ENCODE peak calls at places on chromosomes 6 and 20, in five cellular contexts. A, S, P, E and Q are unnamed samples.

GRCh38 chr6:7050911-7051779 is 56.6 kb upstream of the RREB1 start:
- DNase-seq in E (peak; percentile 63), S (peak; percentile 21), P (no peak), A (no peak), Q (peak; percentile 85)

GRCh38 chr6:139708342-139709199 is 334.1 kb upstream of the CITED2 start:
- DNase-seq in S (no peak), A (no peak), P (no peak), E (no peak), Q (no peak)

GRCh38 chr6:139852484-139853140 is 478.2 kb upstream of the CITED2 start:
- DNase-seq in S (no peak), E (no peak), A (no peak), P (no peak), Q (no peak)

GRCh38 chr6:3077430-3077829 is 9.1 kb downstream of the RIPK1 start:
- DNase-seq in S (no peak), P (no peak), E (no peak), A (no peak), Q (no peak)

GRCh38 chr6:144262470-144263369 is 22.4 kb upstream of the UTRN start:
- DNase-seq in S (no peak), A (no peak), P (no peak), E (no peak), Q (no peak)

GRCh38 chr6:121951918-121952379 is 447.5 kb upstream of the HSF2 start:
- DNase-seq in A (no peak), S (no peak), E (no peak), P (no peak), Q (peak; percentile 89)

GRCh38 chr20:59776626-59777320 is 156.7 kb downstream of the SYCP2 start:
- DNase-seq in P (no peak), S (no peak), E (no peak), A (no peak), Q (peak; percentile 30)

GRCh38 chr6:1527098-1527497 is 82.6 kb upstream of the FOXC1 start:
- DNase-seq in P (peak; percentile 46), A (no peak), S (no peak), E (peak; percentile 38), Q (peak; percentile 71)

GRCh38 chr20:56117350-56117749 is 112.0 kb upstream of the CBLN4 start:
- DNase-seq in S (no peak), A (no peak), E (no peak), P (no peak), Q (no peak)

GRCh38 chr6:93677297-93677965 is 258.1 kb upstream of the EPHA7 start:
- DNase-seq in P (no peak), A (no peak), E (no peak), S (no peak), Q (no peak)

GRCh38 chr6:137625100-137625661 is 131.0 kb upstream of the OLIG3 start:
- DNase-seq in A (no peak), S (no peak), E (no peak), P (no peak), Q (no peak)

GRCh38 chr6:8589941-8590676 is 154.8 kb upstream of the SLC35B3 start:
- DNase-seq in A (no peak), E (no peak), S (no peak), P (no peak), Q (no peak)

GRCh38 chr6:2037230-2037926 is 208.0 kb downstream of the GMDS start:
- DNase-seq in P (no peak), S (no peak), A (no peak), E (no peak), Q (no peak)

GRCh38 chr20:2089447-2089846 is 12.2 kb upstream of the STK35 start:
- DNase-seq in P (no peak), S (no peak), A (no peak), E (no peak), Q (no peak)

GRCh38 chr6:32885698-32886286 is 31.8 kb downstream of the PSMB9 start:
- DNase-seq in A (no peak), E (no peak), S (no peak), P (no peak), Q (no peak)

GRCh38 chr20:52305843-52306242 is 114.3 kb upstream of the ZFP64 start:
- DNase-seq in E (no peak), S (no peak), P (no peak), A (no peak), Q (no peak)

GRCh38 chr6:113291751-113292445 is 565.2 kb upstream of the MARCKS start:
- DNase-seq in A (no peak), E (no peak), P (no peak), S (no peak), Q (no peak)

GRCh38 chr20:35344354-35344837 is 52.2 kb upstream of the FAM83C start:
- DNase-seq in P (no peak), A (no peak), S (peak; percentile 23), E (no peak), Q (no peak)

GRCh38 chr20:58676161-58676560 is 16.4 kb upstream of the NPEPL1 start:
- DNase-seq in S (no peak), E (no peak), A (no peak), P (no peak), Q (no peak)

GRCh38 chr6:152750694-152751093 is at the start of gene VIP:
- DNase-seq in P (no peak), A (no peak), S (no peak), E (peak; percentile 17), Q (no peak)

GRCh38 chr6:128847481-128848168 is 35.3 kb upstream of the LAMA2 start:
- DNase-seq in P (no peak), E (no peak), A (no peak), S (no peak), Q (no peak)

GRCh38 chr20:51584116-51584515 is 41.6 kb upstream of the NFATC2 start:
- DNase-seq in P (no peak), S (no peak), E (no peak), A (no peak), Q (no peak)

GRCh38 chr6:154257074-154257473 is 99.5 kb downstream of the IPCEF1 start:
- DNase-seq in A (no peak), P (no peak), E (no peak), S (no peak), Q (no peak)

GRCh38 chr6:157989541-157990289 is 8.1 kb downstream of the SYNJ2 start:
- DNase-seq in A (no peak), E (peak; percentile 79), P (no peak), S (peak; percentile 78), Q (peak; percentile 80)

GRCh38 chr6:132333639-132334516 is 67.4 kb downstream of the MOXD1 start:
- DNase-seq in P (no peak), S (peak; percentile 33), E (peak; percentile 72), A (no peak), Q (no peak)

GRCh38 chr20:31602779-31603441 is 2.2 kb upstream of the ID1 start:
- DNase-seq in P (no peak), S (no peak), E (peak; percentile 84), A (no peak), Q (no peak)

GRCh38 chr6:169981969-169982368 is 230.5 kb downstream of the ERMARD start:
- DNase-seq in P (no peak), E (no peak), A (no peak), S (no peak), Q (peak; percentile 12)

GRCh38 chr6:164731539-164731938 is 577.9 kb downstream of the C6orf118 start:
- DNase-seq in S (no peak), P (no peak), A (no peak), E (no peak), Q (no peak)

GRCh38 chr6:137868721-137869631 is 1.9 kb downstream of the TNFAIP3 start:
- DNase-seq in P (no peak), E (no peak), S (no peak), A (no peak), Q (no peak)

GRCh38 chr20:61065853-61066252 is 186.2 kb upstream of the CDH4 start:
- DNase-seq in A (no peak), E (no peak), S (no peak), P (no peak), Q (no peak)

GRCh38 chr20:13220194-13220856 is 749 bp upstream of the ISM1 start:
- DNase-seq in A (no peak), E (peak; percentile 32), P (no peak), S (peak; percentile 28), Q (peak; percentile 93)

GRCh38 chr6:48757661-48758060 is 646.7 kb upstream of the PTCHD4 start:
- DNase-seq in S (no peak), P (no peak), A (no peak), E (no peak), Q (no peak)

GRCh38 chr6:115554060-115554459 is 506.6 kb downstream of the FRK start:
- DNase-seq in P (no peak), A (no peak), S (no peak), E (no peak), Q (no peak)

GRCh38 chr20:62805711-62806382 is 1.2 kb downstream of the OGFR start:
- DNase-seq in S (no peak), E (no peak), P (no peak), A (no peak), Q (no peak)

GRCh38 chr6:147508073-147508870 is at the start of gene SAMD5:
- DNase-seq in A (no peak), S (peak; percentile 31), P (no peak), E (peak; percentile 53), Q (peak; percentile 89)

GRCh38 chr6:51913265-51913664 is 174.1 kb downstream of the PKHD1 start:
- DNase-seq in P (no peak), E (no peak), A (no peak), S (no peak), Q (no peak)

GRCh38 chr6:42921801-42922200 is 5.9 kb downstream of the PTCRA start:
- DNase-seq in A (no peak), S (no peak), P (no peak), E (no peak), Q (no peak)

GRCh38 chr6:108896111-108896661 is 48.0 kb downstream of the ARMC2 start:
- DNase-seq in S (no peak), P (no peak), A (no peak), E (no peak), Q (no peak)